ENCODE peak calls at places on chromosomes 2 and 18, in four cellular contexts. X is stomach, O is sigmoid colon, C is GM12878. Q is an unnamed sample.

GRCh38 chr18:21433436-21433835 is 167.1 kb downstream of the ESCO1 start:
- DNase-seq in O (no peak), C (no peak), X (no peak), Q (no peak)

GRCh38 chr2:3463156-3463835 is 56.0 kb downstream of the ADI1 start:
- DNase-seq in X (no peak), C (no peak), O (peak), Q (no peak)

GRCh38 chr2:20728114-20728758 is 61.3 kb downstream of the GDF7 start:
- DNase-seq in X (no peak), O (no peak), C (no peak), Q (no peak)

GRCh38 chr18:28086530-28087172 is 90.3 kb downstream of the CDH2 start:
- DNase-seq in X (no peak), O (no peak), C (no peak), Q (no peak)

GRCh38 chr2:96679843-96680242 is 37.3 kb downstream of the FER1L5 start:
- DNase-seq in X (peak), C (no peak), O (no peak), Q (peak)

GRCh38 chr18:70295633-70296188 is 6.9 kb downstream of the SOCS6 start:
- DNase-seq in C (no peak), X (no peak), O (no peak), Q (no peak)

GRCh38 chr2:102801098-102801718 is 39.4 kb downstream of the TMEM182 start:
- DNase-seq in O (no peak), X (no peak), C (no peak), Q (no peak)

GRCh38 chr2:175744000-175744399 is 258.1 kb downstream of the LNPK start:
- DNase-seq in X (no peak), O (no peak), C (no peak), Q (no peak)

GRCh38 chr2:121429119-121429903 is 101.4 kb upstream of the RNU4ATAC start:
- DNase-seq in C (no peak), O (no peak), X (no peak), Q (no peak)

GRCh38 chr2:122514451-122514996 is 759.1 kb downstream of the TSN start:
- DNase-seq in O (no peak), C (no peak), X (no peak), Q (no peak)

GRCh38 chr2:168495524-168495923 is 39.5 kb downstream of the CERS6 start:
- DNase-seq in C (peak), O (no peak), X (no peak), Q (no peak)

GRCh38 chr2:212709287-212709686 is 170.7 kb upstream of the ERBB4 start:
- DNase-seq in O (no peak), C (no peak), X (no peak), Q (no peak)

GRCh38 chr18:30730915-30731314 is 311.6 kb downstream of the DSC3 start:
- DNase-seq in X (no peak), C (no peak), O (no peak), Q (no peak)

GRCh38 chr2:64090264-64090663 is 54.0 kb downstream of the PELI1 start:
- DNase-seq in O (no peak), C (no peak), X (no peak), Q (no peak)

GRCh38 chr2:28325173-28325566 is 67.5 kb upstream of the FOSL2 start:
- DNase-seq in O (peak), X (no peak), C (no peak), Q (no peak)

GRCh38 chr2:75180476-75180875 is 18.8 kb downstream of the TACR1 start:
- DNase-seq in C (no peak), X (no peak), O (no peak), Q (no peak)

GRCh38 chr2:227388537-227389011 is 825 bp upstream of the SCYGR1 start:
- DNase-seq in O (no peak), C (no peak), X (no peak), Q (no peak)

GRCh38 chr2:74378007-74378406 is 2.1 kb downstream of the DCTN1 start:
- DNase-seq in C (no peak), O (no peak), X (no peak), Q (no peak)

GRCh38 chr2:55482186-55482945 is 37.2 kb upstream of the CFAP36 start:
- DNase-seq in X (no peak), O (no peak), C (no peak), Q (no peak)

GRCh38 chr2:239101807-239102206 is 253.9 kb downstream of the TWIST2 start:
- DNase-seq in O (no peak), X (no peak), C (no peak), Q (no peak)

GRCh38 chr18:79973517-79973916 is 9.1 kb downstream of the HSBP1L1 start:
- DNase-seq in X (no peak), C (no peak), O (no peak), Q (no peak)

GRCh38 chr2:152525277-152525838 is 190.4 kb downstream of the FMNL2 start:
- DNase-seq in C (no peak), X (no peak), O (no peak), Q (no peak)

GRCh38 chr2:144510206-144510991 is 9.5 kb downstream of the ZEB2 start:
- DNase-seq in C (peak), O (no peak), X (no peak), Q (no peak)

GRCh38 chr2:215861607-215862033 is 151.7 kb downstream of the MREG start:
- DNase-seq in C (no peak), O (no peak), X (no peak), Q (no peak)

GRCh38 chr18:75183524-75183923 is 25.4 kb downstream of the PTGR3 start:
- DNase-seq in O (no peak), X (no peak), C (no peak), Q (no peak)

GRCh38 chr2:57084697-57085281 is 901.0 kb downstream of the CCDC85A start:
- DNase-seq in C (no peak), X (no peak), O (no peak), Q (no peak)

GRCh38 chr2:183035954-183036669 is 2.1 kb downstream of the NCKAP1 start:
- DNase-seq in C (peak), X (no peak), O (no peak), Q (no peak)

GRCh38 chr2:183037281-183037659 is 987 bp downstream of the NCKAP1 start:
- DNase-seq in O (no peak), C (no peak), X (no peak), Q (no peak)

GRCh38 chr2:183038341-183039300 is at the start of gene NCKAP1:
- DNase-seq in X (peak), C (no peak), O (peak), Q (peak)

GRCh38 chr2:183035298-183035953 is 2.8 kb downstream of the NCKAP1 start:
- DNase-seq in C (no peak), X (no peak), O (no peak), Q (no peak)

GRCh38 chr2:183037660-183038340 is 457 bp downstream of the NCKAP1 start:
- DNase-seq in O (peak), X (no peak), C (no peak), Q (peak)
- TF ChIP-seq POLR2AphosphoS5 in O (no peak), X (no peak), C (no peak), Q (peak)

GRCh38 chr18:45325791-45326190 is 289.5 kb upstream of the SLC14A2 start:
- DNase-seq in C (no peak), X (no peak), O (no peak), Q (no peak)

GRCh38 chr18:45326505-45326904 is 288.8 kb upstream of the SLC14A2 start:
- DNase-seq in C (no peak), X (no peak), O (no peak), Q (no peak)

GRCh38 chr18:45328762-45329161 is 286.5 kb upstream of the SLC14A2 start:
- DNase-seq in C (no peak), X (no peak), O (no peak), Q (no peak)

GRCh38 chr18:45330170-45330594 is 285.1 kb upstream of the SLC14A2 start:
- DNase-seq in X (no peak), O (no peak), C (no peak), Q (no peak)

GRCh38 chr18:45328271-45328670 is 287.0 kb upstream of the SLC14A2 start:
- DNase-seq in C (no peak), O (no peak), X (no peak), Q (no peak)
- H3K27ac ChIP-seq in C (no peak), O (no peak), X (no peak), Q (no peak)

GRCh38 chr2:225438263-225438662 is 38.8 kb downstream of the NYAP2 start:
- DNase-seq in C (no peak), X (no peak), O (no peak), Q (no peak)
- TF ChIP-seq POLR2AphosphoS5 in C (no peak), X (no peak), O (no peak), Q (no peak)

DNA sequence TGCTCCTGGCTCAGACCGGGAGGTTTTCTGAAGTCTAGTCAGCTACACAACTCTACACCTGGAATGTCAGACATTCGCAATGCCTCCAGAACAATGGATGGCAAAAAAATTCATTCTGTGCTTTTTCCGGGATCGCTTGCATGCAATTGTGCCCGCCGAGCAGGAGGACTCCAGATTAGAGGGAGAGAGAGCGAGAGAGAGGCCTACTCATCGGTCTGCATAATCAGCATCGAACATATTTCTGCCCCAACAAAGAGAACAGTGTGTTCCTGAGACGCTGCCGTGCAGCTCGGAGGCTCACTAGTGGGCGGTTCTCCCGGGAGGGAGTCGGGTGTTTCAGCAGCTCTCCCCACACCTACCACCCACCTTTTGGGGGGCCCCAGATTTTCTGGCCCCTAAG is 117.1 kb downstream of the KLHL29 start:
- DNase-seq in O (no peak), X (no peak), C (no peak), Q (peak)
- H3K27ac ChIP-seq in O (peak), X (peak), C (no peak), Q (peak)

GRCh38 chr18:62586148-62586774 is 63.4 kb downstream of the ZCCHC2 start:
- DNase-seq in X (peak), O (peak), C (peak), Q (peak)

GRCh38 chr18:62587689-62588088 is 64.9 kb downstream of the ZCCHC2 start:
- DNase-seq in O (no peak), C (no peak), X (no peak), Q (no peak)

GRCh38 chr18:62585274-62586147 is 62.7 kb downstream of the ZCCHC2 start:
- DNase-seq in C (no peak), O (no peak), X (no peak), Q (no peak)

GRCh38 chr18:62586781-62587487 is 64.1 kb downstream of the ZCCHC2 start:
- DNase-seq in O (no peak), C (no peak), X (no peak), Q (no peak)

GRCh38 chr18:62584241-62585120 is 61.7 kb downstream of the ZCCHC2 start:
- DNase-seq in C (peak), O (peak), X (peak), Q (peak)
- TF ChIP-seq POLR2AphosphoS5 in C (no peak), O (peak), X (no peak), Q (peak)

GRCh38 chr2:208929489-208929864 is 494.4 kb upstream of the MAP2 start:
- DNase-seq in C (no peak), O (no peak), X (no peak), Q (no peak)

GRCh38 chr2:208927867-208928266 is 496.0 kb upstream of the MAP2 start:
- DNase-seq in O (no peak), X (no peak), C (no peak), Q (no peak)

GRCh38 chr2:208935531-208935930 is 488.3 kb upstream of the MAP2 start:
- DNase-seq in O (no peak), C (no peak), X (no peak), Q (no peak)

DNA sequence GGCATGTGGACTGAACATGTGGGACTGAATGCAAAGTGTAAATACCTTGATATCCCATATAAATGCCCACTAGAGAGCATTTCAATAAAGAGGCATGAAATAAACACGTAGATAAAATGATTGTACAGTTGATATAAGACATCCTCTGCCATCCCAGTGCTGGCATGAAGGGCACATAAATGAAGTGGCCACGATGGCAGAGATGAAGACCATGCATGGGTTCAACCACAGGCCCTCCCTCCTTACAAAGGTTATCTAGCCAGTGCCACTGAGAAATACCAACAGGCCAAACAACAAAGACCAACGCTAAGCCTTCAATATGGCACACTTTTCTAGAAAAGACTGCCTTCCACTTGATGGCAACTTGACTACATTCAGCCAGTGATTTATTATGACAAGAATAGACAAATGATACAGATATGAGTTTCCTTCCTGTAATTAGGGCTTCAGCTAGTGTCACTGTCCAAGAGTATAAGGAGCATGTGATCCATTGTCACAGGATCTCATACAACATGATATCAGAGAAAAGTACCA is 493.9 kb upstream of the MAP2 start:
- DNase-seq in X (no peak), C (no peak), O (no peak), Q (no peak)
- H3K27ac ChIP-seq in X (no peak), C (no peak), O (no peak), Q (no peak)